ENCODE peak calls at places on chromosomes 3 and 15, in four cellular contexts. Q, Z, Y and R are unnamed samples.

GRCh38 chr15:25422021-25422420 is 16.8 kb downstream of the UBE3A start:
- DNase-seq in Q (no peak), Y (no peak), Z (no peak), R (no peak)

GRCh38 chr3:186109897-186110803 is 1.3 kb upstream of the ETV5 start:
- DNase-seq in Q (no peak), Y (no peak), Z (peak; percentile 55), R (peak; percentile 58)

GRCh38 chr3:122498152-122498551 is 16.6 kb downstream of the KPNA1 start:
- DNase-seq in Q (no peak), Y (no peak), Z (no peak), R (no peak)

GRCh38 chr3:120198305-120198878 is 86.6 kb downstream of the GPR156 start:
- DNase-seq in Z (no peak), Y (no peak), Q (peak; percentile 8), R (no peak)

GRCh38 chr15:40964006-40964405 is 10.7 kb downstream of the CHAC1 start:
- DNase-seq in Z (no peak), Y (no peak), Q (no peak), R (no peak)

GRCh38 chr3:12181806-12182205 is 23.1 kb upstream of the TIMP4 start:
- DNase-seq in Y (no peak), Z (no peak), Q (no peak), R (no peak)

GRCh38 chr3:120682095-120682681 is at the start of gene HGD:
- DNase-seq in Z (no peak), Y (no peak), Q (peak; percentile 97), R (no peak)

GRCh38 chr3:126540342-126540849 is 16.4 kb downstream of the CHST13 start:
- DNase-seq in Z (no peak), Q (no peak), Y (no peak), R (no peak)

GRCh38 chr3:55746808-55747413 is 259.8 kb upstream of the WNT5A start:
- DNase-seq in Q (no peak), Y (no peak), Z (no peak), R (no peak)

DNA sequence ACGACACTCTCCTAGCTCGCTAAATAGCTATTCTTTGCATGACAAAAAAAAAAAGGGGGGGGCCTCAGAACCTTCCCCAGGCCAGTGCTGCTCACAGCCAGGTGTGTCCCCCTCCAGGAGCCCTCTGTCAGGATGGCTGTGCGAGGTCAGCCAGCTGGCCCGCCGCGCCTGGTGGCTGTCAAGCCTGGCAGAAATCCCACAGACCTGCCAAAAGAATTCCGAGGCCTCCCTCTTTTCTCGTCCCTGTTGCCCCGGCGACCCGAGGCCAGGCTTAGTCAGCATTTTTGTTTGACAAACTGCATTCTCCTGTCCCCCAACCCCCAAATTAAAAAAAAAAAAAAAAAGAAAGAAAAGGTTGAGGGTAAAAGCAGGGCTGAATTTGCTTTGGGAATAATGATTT is 61.9 kb downstream of the TM4SF4 start:
- DNase-seq in Z (no peak), Y (no peak), Q (no peak), R (no peak)
- TF ChIP-seq SIN3A in Z (no peak), Y (no peak), Q (no peak), R (peak; percentile 100)

GRCh38 chr15:98920091-98920880 is 87.3 kb downstream of the PGPEP1L start:
- DNase-seq in Y (no peak), Z (peak; percentile 19), Q (no peak), R (no peak)
- TF ChIP-seq HDAC6 in Y (no peak), Z (no peak), Q (no peak), R (no peak)

GRCh38 chr3:160950542-160950941 is 154.6 kb downstream of the B3GALNT1 start:
- DNase-seq in Z (no peak), Y (no peak), Q (no peak), R (no peak)

GRCh38 chr3:160945346-160945745 is 159.8 kb downstream of the B3GALNT1 start:
- DNase-seq in Y (no peak), Z (no peak), Q (no peak), R (no peak)

GRCh38 chr3:160949460-160949859 is 155.7 kb downstream of the B3GALNT1 start:
- DNase-seq in Q (no peak), Y (no peak), Z (no peak), R (no peak)

GRCh38 chr3:160950954-160951353 is 154.2 kb downstream of the B3GALNT1 start:
- DNase-seq in Y (no peak), Z (no peak), Q (no peak), R (no peak)

DNA sequence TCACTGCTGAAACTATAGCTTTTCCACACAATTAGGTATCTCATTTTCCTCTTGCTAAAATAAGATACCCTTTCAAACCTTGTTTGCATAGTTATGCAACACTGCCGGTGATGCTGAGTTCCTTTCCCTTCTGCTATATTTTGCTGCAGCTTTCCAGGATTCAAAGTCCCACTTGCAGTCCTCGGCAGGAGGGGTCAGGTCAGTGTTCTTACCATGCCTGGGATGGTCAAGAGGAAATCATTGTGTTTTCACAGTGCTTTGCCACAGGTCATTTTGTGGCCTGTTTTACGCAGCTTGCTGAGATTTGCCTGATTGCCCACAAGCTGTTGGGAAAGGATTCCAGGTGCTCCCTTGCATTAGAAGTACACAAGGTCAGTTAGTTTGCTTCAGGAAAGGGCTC is 156.9 kb downstream of the B3GALNT1 start:
- DNase-seq in Z (no peak), Y (no peak), Q (peak; percentile 76), R (no peak)
- TF ChIP-seq SIN3A in Z (no peak), Y (no peak), Q (no peak), R (no peak)

GRCh38 chr3:10940106-10940505 is 52.4 kb upstream of the SLC6A1 start:
- DNase-seq in Z (no peak), Q (no peak), Y (no peak), R (no peak)

GRCh38 chr3:10942806-10943205 is 49.7 kb upstream of the SLC6A1 start:
- DNase-seq in Q (no peak), Y (no peak), Z (no peak), R (no peak)

GRCh38 chr3:10944866-10945265 is 47.7 kb upstream of the SLC6A1 start:
- DNase-seq in Z (no peak), Q (no peak), Y (no peak), R (no peak)

GRCh38 chr3:10939556-10939955 is 53.0 kb upstream of the SLC6A1 start:
- DNase-seq in Q (no peak), Y (no peak), Z (no peak), R (no peak)

DNA sequence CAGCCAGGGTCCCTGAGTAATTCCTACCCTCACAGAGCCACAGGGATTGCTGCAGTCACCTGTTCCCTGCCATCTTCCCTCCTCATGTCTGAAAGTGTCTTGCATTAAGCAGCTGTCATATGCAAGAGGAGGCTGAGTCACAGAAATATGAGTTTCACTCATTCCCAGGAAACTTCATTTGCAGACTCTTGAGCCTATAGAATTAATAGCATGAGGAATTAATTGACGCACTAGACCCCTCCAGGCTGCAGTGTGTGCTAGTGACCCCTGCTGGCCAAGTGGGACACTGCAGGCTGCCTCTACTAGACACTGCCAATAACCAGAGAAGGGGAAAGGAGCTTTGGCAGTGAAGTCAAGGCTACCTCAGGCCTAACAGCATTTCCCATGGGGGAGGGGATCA is 50.6 kb upstream of the SLC6A1 start:
- DNase-seq in Z (peak; percentile 38), Y (no peak), Q (no peak), R (peak; percentile 86)
- TF ChIP-seq HDAC6 in Z (no peak), Y (no peak), Q (no peak), R (no peak)

DNA sequence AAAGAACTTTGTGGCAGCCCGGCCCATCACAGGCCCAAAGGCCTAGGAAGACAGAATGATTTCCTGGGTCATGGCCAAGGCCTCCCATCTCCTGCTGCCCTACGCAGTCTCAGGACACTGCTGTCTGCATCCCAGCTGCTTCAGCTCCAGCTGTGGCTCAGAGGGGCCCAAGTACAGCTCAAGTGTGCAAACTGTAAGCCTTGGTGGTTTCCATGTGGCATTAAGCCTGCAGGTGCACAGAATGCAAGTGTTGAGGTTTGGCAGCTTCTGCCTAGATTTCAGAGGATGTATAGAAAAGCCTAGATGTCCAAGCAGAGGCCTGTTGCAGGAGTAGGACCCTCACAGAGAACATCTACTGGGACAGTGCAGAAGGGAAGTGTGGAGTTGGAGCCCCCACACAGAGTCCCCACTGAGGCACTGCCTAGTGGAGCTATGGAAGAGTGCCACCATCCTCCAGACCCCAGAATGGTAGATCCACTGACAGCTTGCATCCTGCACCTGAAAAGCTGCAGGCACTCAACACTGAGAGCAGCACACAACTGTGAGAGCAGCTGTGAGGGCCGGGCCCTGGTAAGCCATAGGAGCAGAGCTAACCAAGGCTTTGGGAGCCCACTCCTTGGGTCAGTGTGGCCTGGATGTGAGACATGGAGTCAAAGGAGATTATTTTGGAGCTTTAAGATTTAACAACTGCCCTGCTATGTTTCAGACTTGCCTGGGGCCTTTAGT is 208.2 kb upstream of the CMC1 start:
- DNase-seq in Y (no peak), Z (no peak), Q (no peak), R (no peak)
- TF ChIP-seq SIN3A in Y (no peak), Z (no peak), Q (no peak), R (no peak)